ENCODE peak calls at places on chromosomes 16 and 17, in four cellular contexts. Y, O, F and A are unnamed samples.

GRCh38 chr16:90048737-90049330 is 28.3 kb downstream of the PRDM7 start:
- DNase-seq in Y (no peak), O (no peak), F (no peak), A (no peak)

GRCh38 chr16:53849585-53849984 is 145.6 kb downstream of the FTO start:
- DNase-seq in F (no peak), Y (no peak), O (no peak), A (no peak)

GRCh38 chr17:6456914-6457687 is 12.8 kb downstream of the PIMREG start:
- DNase-seq in F (no peak), O (peak; percentile 50), Y (peak; percentile 86), A (peak; percentile 44)

GRCh38 chr17:2302740-2303277 is 776 bp downstream of the SMG6 start:
- DNase-seq in F (no peak), Y (no peak), O (no peak), A (no peak)

GRCh38 chr17:4335185-4335584 is 31.3 kb downstream of the UBE2G1 start:
- DNase-seq in O (no peak), F (no peak), Y (no peak), A (no peak)

GRCh38 chr17:13362341-13363122 is 239.2 kb downstream of the HS3ST3A1 start:
- DNase-seq in O (no peak), Y (no peak), F (no peak), A (no peak)

GRCh38 chr16:50193594-50193993 is 40.5 kb downstream of the TENT4B start:
- DNase-seq in O (no peak), Y (no peak), F (no peak), A (no peak)

GRCh38 chr16:90011196-90011819 is 7.9 kb downstream of the DBNDD1 start:
- DNase-seq in O (no peak), Y (no peak), F (no peak), A (no peak)

GRCh38 chr16:15509051-15509592 is 74.7 kb downstream of the BMERB1 start:
- DNase-seq in F (no peak), O (no peak), Y (peak; percentile 45), A (no peak)

GRCh38 chr17:4480929-4481898 is 17.5 kb upstream of the SPNS2 start:
- DNase-seq in Y (no peak), O (peak; percentile 78), F (no peak), A (peak; percentile 81)

GRCh38 chr17:30226878-30227277 is 8.6 kb downstream of the SLC6A4 start:
- DNase-seq in O (no peak), Y (no peak), F (no peak), A (no peak)

GRCh38 chr17:30228011-30228410 is 7.5 kb downstream of the SLC6A4 start:
- DNase-seq in F (no peak), O (no peak), Y (no peak), A (no peak)

GRCh38 chr17:30225112-30225511 is 10.4 kb downstream of the SLC6A4 start:
- DNase-seq in Y (no peak), F (no peak), O (no peak), A (no peak)

GRCh38 chr17:30224419-30224960 is 11.0 kb downstream of the SLC6A4 start:
- DNase-seq in F (no peak), O (no peak), Y (no peak), A (no peak)

DNA sequence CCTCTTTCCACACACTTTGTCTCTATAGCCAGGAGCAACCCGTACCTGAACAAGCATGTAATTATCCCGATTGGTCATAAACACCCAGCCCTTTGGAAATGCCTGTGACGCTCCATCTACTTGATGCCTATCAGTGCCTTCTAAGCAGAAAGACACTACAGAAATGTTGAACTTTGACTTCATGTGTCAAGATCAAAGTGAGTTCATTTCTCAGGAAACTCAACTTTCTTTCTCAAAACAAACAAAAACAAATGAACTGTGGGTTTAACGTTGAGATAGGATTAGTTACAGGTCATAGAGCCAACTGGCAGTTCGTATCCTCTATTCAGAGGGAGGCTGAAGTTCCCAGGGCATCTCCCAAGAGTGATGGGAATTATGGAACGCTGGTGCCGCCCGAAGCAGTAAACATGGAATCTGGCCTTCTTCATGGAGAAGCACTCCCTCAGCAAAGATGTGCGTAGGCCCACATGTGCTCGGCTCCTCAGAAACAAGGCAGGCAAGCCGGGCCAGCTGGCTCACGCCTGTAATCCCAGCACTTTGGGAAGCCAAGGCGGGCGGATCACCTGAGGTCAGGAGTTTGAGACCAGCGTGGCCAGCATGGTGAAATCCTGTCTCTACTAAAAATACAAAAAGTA is 9.5 kb downstream of the SLC6A4 start:
- DNase-seq in Y (no peak), F (no peak), O (no peak), A (no peak)
- TF ChIP-seq EP300 in Y (no peak), F (no peak), O (no peak), A (no peak)

GRCh38 chr16:68524069-68524820 is 14.8 kb upstream of the ZFP90 start:
- DNase-seq in Y (no peak), O (no peak), F (no peak), A (no peak)

GRCh38 chr16:68526143-68526781 is 12.8 kb upstream of the ZFP90 start:
- DNase-seq in Y (no peak), F (no peak), O (no peak), A (no peak)

GRCh38 chr16:68519225-68519745 is 19.8 kb upstream of the ZFP90 start:
- DNase-seq in F (no peak), O (no peak), Y (no peak), A (no peak)

GRCh38 chr16:68517606-68518161 is 21.4 kb upstream of the ZFP90 start:
- DNase-seq in Y (no peak), F (no peak), O (no peak), A (no peak)

GRCh38 chr16:68520649-68521086 is 18.4 kb upstream of the ZFP90 start:
- DNase-seq in Y (peak; percentile 89), O (peak; percentile 92), F (peak; percentile 96), A (peak; percentile 90)
- TF ChIP-seq EP300 in Y (no peak), O (no peak), F (peak; percentile 33), A (no peak)

DNA sequence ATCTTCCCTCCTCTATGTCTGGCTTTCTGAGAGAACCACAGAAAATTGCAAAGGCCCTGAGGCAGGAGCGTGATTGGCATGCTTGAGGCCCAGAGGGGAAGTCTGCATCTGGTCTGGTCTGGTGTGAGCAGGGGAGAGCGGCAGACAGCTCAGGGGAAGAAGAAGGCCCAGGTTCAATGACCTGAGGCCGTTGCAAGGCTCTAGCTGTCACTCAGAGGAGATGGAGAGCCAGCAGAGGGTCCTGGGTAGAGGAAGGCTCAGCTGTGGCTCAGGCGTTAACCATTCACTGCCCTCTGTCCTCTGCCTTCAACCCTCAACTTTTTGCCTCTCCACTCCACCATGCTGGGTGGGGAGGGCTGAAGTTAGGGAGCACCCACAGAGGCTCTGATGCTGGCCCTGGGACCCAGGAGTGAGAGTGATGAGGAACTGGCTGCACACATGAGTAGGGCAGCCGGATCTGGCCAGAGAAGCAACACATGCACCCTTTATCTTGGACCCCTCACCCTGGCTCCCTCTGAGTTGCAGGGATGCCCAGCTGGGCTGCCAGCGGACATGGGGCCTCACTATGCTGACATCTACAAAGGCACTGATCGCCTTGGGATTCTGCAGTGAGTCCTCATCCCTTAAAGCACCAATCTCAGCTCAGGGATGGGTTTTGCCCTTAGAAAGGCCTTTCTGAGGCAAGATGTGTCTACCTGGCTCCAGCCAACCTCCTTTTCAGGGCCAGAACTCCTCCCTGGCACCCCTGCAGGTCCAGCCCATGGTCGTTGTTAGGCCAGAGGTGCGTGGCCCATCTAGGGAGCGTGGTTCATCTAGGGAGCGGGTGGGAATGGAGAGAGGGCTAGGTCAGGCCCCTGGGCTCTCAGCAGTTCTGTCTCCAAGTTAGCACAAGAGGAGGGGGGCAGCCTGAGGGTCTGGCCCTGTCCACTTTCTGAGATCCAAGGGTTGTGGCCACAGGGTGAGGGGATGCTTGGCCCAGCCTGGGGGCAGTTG is 7.7 kb upstream of the KRTAP17-1 start:
- DNase-seq in F (no peak), O (no peak), Y (no peak), A (no peak)
- TF ChIP-seq EP300 in F (no peak), O (no peak), Y (no peak), A (no peak)

GRCh38 chr17:82798752-82799151 is 41.1 kb downstream of the ZNF750 start:
- DNase-seq in F (no peak), Y (no peak), O (no peak), A (no peak)

GRCh38 chr17:82801377-82801970 is 38.3 kb downstream of the ZNF750 start:
- DNase-seq in F (no peak), O (no peak), Y (no peak), A (no peak)

GRCh38 chr17:82799591-82799990 is 40.2 kb downstream of the ZNF750 start:
- DNase-seq in Y (no peak), O (no peak), F (no peak), A (peak; percentile 74)

GRCh38 chr17:82802141-82802540 is 37.7 kb downstream of the ZNF750 start:
- DNase-seq in Y (no peak), F (no peak), O (no peak), A (no peak)

GRCh38 chr17:82800885-82801284 is 38.9 kb downstream of the ZNF750 start:
- DNase-seq in Y (no peak), F (no peak), O (no peak), A (no peak)
- TF ChIP-seq EP300 in Y (no peak), F (no peak), O (no peak), A (no peak)

DNA sequence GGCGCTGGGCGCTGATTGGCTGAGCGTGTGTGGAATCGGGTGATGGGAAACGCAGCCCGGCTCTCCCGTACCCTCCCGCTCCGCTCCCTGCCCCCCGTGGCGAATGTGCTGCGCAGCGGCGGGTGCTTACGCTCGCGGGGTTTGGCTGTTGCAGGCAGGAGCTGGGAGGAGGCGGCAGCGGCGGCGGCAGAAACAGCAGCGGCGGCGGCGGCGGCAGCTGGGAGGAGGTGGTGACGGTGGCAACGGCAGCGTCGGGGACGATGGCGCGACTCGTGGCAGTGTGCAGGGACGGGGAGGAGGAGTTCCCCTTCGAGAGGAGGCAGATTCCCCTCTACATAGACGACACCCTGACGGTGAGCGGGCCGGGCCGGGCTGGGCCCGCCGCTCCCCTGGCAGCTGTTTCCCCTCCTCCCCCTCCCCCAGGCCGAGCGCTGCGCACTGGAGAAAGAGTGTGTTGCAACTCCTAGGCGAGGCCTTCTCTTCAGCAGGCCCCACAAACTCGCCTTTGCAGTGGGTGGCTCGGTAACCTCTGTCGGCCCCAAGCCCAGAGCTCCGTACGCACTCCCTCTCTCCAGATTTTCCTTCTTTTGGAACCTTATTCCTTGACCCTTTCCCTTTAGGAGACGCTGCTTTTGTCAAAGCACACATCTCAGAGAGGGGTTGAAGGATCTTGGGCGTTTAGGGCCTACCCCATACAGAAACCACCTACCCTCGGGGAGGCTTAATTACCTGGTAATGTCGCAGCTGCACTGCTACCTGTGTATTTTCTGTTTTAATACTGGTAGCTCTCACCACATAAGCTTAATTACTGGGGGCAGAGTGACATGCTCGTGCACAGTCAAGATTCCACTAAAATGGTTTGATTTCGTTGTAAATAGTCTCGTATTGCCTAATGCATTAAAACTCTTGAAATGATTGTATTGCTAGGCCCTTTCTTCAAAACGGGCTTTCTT is 1.0 kb downstream of the GGNBP2 start:
- DNase-seq in F (peak; percentile 98), O (peak; percentile 97), Y (peak; percentile 98), A (peak; percentile 98)
- TF ChIP-seq EP300 in F (peak; percentile 57), O (no peak), Y (peak; percentile 99), A (no peak)

DNA sequence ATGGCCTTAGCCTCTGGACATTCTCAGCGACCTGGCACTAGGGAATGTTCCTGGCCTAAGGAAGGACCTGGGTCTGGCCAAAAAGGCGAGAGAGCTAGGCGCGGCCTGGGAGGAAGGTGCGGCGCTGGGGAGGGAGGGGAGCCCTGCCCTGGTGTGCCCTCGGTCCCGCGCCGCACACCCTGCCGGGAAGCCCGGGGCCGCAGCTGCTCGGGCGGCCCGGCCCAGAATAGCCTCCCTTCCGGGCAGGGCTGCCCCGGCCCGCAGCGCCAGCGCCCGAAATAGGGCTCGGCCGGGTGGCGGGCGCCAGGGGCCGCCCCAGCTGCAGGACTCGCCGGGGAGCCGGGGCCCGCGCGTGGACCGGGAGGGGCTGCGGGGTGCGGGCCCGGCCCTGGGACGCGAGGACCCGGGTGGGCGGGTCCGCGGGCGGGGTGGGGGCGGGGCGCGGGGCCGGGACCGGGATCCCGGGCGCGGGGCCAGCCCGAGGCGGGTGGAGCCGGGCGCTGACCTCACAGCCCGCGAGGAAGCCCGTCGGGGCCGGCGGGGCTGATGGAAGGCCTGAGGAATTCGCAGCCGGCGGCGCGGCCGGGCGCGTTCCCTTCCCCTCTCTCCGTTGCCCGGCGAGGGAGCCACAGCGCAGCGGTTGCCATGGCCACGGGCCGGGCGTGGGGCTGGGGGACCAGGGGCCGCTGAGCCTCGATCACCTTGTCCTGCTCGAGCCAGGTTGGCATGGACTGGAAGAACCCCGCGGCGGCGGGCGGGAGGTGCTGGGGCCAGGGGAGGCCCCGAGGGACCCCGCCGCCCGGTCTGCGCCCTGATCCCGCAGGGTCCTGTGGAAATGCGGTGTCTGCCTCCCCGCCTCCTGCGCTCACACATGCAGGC is 18.1 kb downstream of the SOCS3 start:
- DNase-seq in O (peak; percentile 79), F (peak; percentile 80), Y (peak; percentile 57), A (peak; percentile 80)
- TF ChIP-seq EP300 in O (peak; percentile 64), F (no peak), Y (no peak), A (peak; percentile 88)